ENCODE peak calls at places on chromosomes 2 and 18, in five cellular contexts. G is NCI-H1436, Z is fibroblast of the conjunctiva, F is left cardiac atrium, T is caudate nucleus. C is an unnamed sample.

GRCh38 chr18:35271656-35272055 is 18.4 kb downstream of the ZSCAN30 start:
- DNase-seq in Z (no peak), T (no peak), F (no peak), G (no peak), C (no peak)

GRCh38 chr2:57180042-57180567 is 866.5 kb upstream of the VRK2 start:
- DNase-seq in T (no peak), F (no peak), G (no peak), Z (no peak), C (no peak)

GRCh38 chr2:217075225-217075802 is 215.4 kb upstream of the TNP1 start:
- DNase-seq in G (no peak), F (peak; percentile 65), T (no peak), Z (no peak), C (no peak)

GRCh38 chr2:28274911-28275685 is 117.6 kb upstream of the FOSL2 start:
- DNase-seq in T (no peak), F (peak; percentile 29), Z (peak; percentile 75), G (no peak), C (no peak)

GRCh38 chr18:75824661-75825060 is 397.2 kb upstream of the SMIM21 start:
- DNase-seq in Z (no peak), T (no peak), F (no peak), G (no peak), C (no peak)

GRCh38 chr2:33034784-33035183 is 88.0 kb downstream of the LTBP1 start:
- DNase-seq in T (no peak), F (no peak), Z (peak; percentile 64), G (no peak), C (no peak)

GRCh38 chr18:73881396-73881795 is 266.2 kb downstream of the FBXO15 start:
- DNase-seq in G (no peak), F (no peak), T (no peak), Z (no peak), C (no peak)

GRCh38 chr18:9716780-9717563 is 8.9 kb downstream of the RAB31 start:
- DNase-seq in Z (no peak), G (no peak), F (no peak), T (no peak), C (no peak)

GRCh38 chr18:61612517-61612916 is 279.3 kb downstream of the CDH20 start:
- DNase-seq in T (no peak), Z (no peak), F (no peak), G (no peak), C (no peak)

C was measured in HuH-7.5.